ENCODE peak calls at places on chromosome 15, in seven cellular contexts. P is heart right ventricle; A is neural crest cell; X is fibroblast of lung; F is LoVo; C is CD8-positive, alpha-beta memory T cell; Y is ACHN. O is an unnamed sample.

GRCh38 chr15:67823371-67824156 is 1.7 kb upstream of the SKOR1 start:
- DNase-seq in P (no peak), A (no peak), X (no peak), F (no peak), C (no peak), Y (no peak), O (no peak)

GRCh38 chr15:34853001-34853758 is 57.8 kb upstream of the ACTC1 start:
- DNase-seq in P (no peak), A (no peak), X (peak; percentile 83), F (no peak), C (no peak), Y (no peak), O (peak; percentile 11)

GRCh38 chr15:86915811-86916331 is 836.2 kb downstream of the AGBL1 start:
- DNase-seq in P (no peak), A (peak; percentile 24), X (peak; percentile 54), F (peak; percentile 37), C (no peak), Y (peak; percentile 47), O (peak; percentile 69)

GRCh38 chr15:61946778-61947177 is 113.5 kb downstream of the VPS13C start:
- DNase-seq in P (no peak), A (no peak), X (peak; percentile 49), F (no peak), C (no peak), Y (no peak), O (no peak)

GRCh38 chr15:59399465-59400102 is 26.9 kb upstream of the MYO1E start:
- DNase-seq in P (no peak), A (no peak), X (no peak), F (no peak), C (no peak), Y (no peak), O (no peak)

GRCh38 chr15:82063055-82063454 is 17.2 kb upstream of the MEX3B start:
- DNase-seq in P (no peak), A (no peak), X (no peak), F (no peak), C (no peak), Y (no peak), O (no peak)

GRCh38 chr15:98425173-98425572 is 223.2 kb upstream of the IGF1R start:
- DNase-seq in P (no peak), A (no peak), X (no peak), F (no peak), C (no peak), Y (no peak), O (no peak)

GRCh38 chr15:100714749-100715342 is 112.5 kb downstream of the ASB7 start:
- DNase-seq in P (no peak), A (no peak), X (no peak), F (no peak), C (no peak), Y (no peak), O (peak; percentile 35)

GRCh38 chr15:89448825-89449224 is 47.6 kb downstream of the RHCG start:
- DNase-seq in P (no peak), A (no peak), X (no peak), F (no peak), C (no peak), Y (no peak), O (no peak)

GRCh38 chr15:75966073-75966472 is 46.2 kb downstream of the NRG4 start:
- DNase-seq in P (no peak), A (no peak), X (peak; percentile 84), F (no peak), C (no peak), Y (no peak), O (peak; percentile 9)

GRCh38 chr15:67303490-67304363 is 49.1 kb downstream of the IQCH start:
- DNase-seq in P (no peak), A (no peak), X (peak; percentile 62), F (peak; percentile 65), C (peak; percentile 36), Y (peak; percentile 33), O (peak; percentile 81)

GRCh38 chr15:64134322-64134829 is 17.2 kb upstream of the SNX22 start:
- DNase-seq in P (peak; percentile 70), A (no peak), X (peak; percentile 61), F (no peak), C (no peak), Y (no peak), O (no peak)

GRCh38 chr15:75836953-75837321 is 6.3 kb upstream of the UBE2Q2 start:
- DNase-seq in P (no peak), A (no peak), X (peak; percentile 76), F (no peak), C (no peak), Y (peak; percentile 57), O (no peak)

GRCh38 chr15:60255390-60255789 is 142.4 kb downstream of the ANXA2 start:
- DNase-seq in P (no peak), A (no peak), X (peak; percentile 6), F (peak; percentile 72), C (no peak), Y (peak; percentile 44), O (peak; percentile 74)

GRCh38 chr15:41417812-41418211 is 917 bp downstream of the RTF1 start:
- DNase-seq in P (no peak), A (no peak), X (peak; percentile 25), F (no peak), C (no peak), Y (peak; percentile 10), O (no peak)

GRCh38 chr15:78347586-78348543 is 7.7 kb downstream of the CRABP1 start:
- DNase-seq in P (no peak), A (no peak), X (no peak), F (no peak), C (no peak), Y (no peak), O (no peak)

GRCh38 chr15:85030301-85031049 is 48.8 kb downstream of the PDE8A start:
- DNase-seq in P (no peak), A (no peak), X (no peak), F (peak; percentile 58), C (no peak), Y (peak; percentile 65), O (peak; percentile 54)

GRCh38 chr15:100931143-100931890 is 12.2 kb downstream of the LRRK1 start:
- DNase-seq in P (no peak), A (no peak), X (no peak), F (no peak), C (no peak), Y (no peak), O (no peak)

GRCh38 chr15:42392309-42393024 is 33.2 kb downstream of the CAPN3 start:
- DNase-seq in P (no peak), A (peak; percentile 35), X (no peak), F (peak; percentile 71), C (no peak), Y (no peak), O (peak; percentile 12)

GRCh38 chr15:94033683-94034020 is 197.7 kb upstream of the MCTP2 start:
- DNase-seq in P (no peak), A (no peak), X (no peak), F (no peak), C (no peak), Y (no peak), O (no peak)

GRCh38 chr15:69573815-69574472 is 121.3 kb downstream of the RPLP1 start:
- DNase-seq in P (no peak), A (no peak), X (no peak), F (no peak), C (no peak), Y (no peak), O (no peak)

GRCh38 chr15:25971053-25971452 is 107.9 kb upstream of the ATP10A start:
- DNase-seq in P (no peak), A (no peak), X (no peak), F (no peak), C (no peak), Y (no peak), O (no peak)

GRCh38 chr15:85318732-85319076 is 61.7 kb upstream of the AKAP13 start:
- DNase-seq in P (no peak), A (no peak), X (no peak), F (no peak), C (no peak), Y (no peak), O (no peak)

GRCh38 chr15:97941572-97941971 is 18.9 kb upstream of the ARRDC4 start:
- DNase-seq in P (no peak), A (no peak), X (no peak), F (no peak), C (no peak), Y (no peak), O (no peak)

GRCh38 chr15:93703092-93703785 is 528.1 kb upstream of the MCTP2 start:
- DNase-seq in P (no peak), A (no peak), X (no peak), F (peak; percentile 12), C (no peak), Y (no peak), O (peak; percentile 10)

GRCh38 chr15:40281057-40281850 is 1.6 kb downstream of the ANKRD63 start:
- DNase-seq in P (no peak), A (no peak), X (no peak), F (no peak), C (no peak), Y (no peak), O (no peak)

GRCh38 chr15:81666828-81667227 is 292.8 kb upstream of the TMC3 start:
- DNase-seq in P (no peak), A (no peak), X (no peak), F (no peak), C (no peak), Y (no peak), O (no peak)

O was measured in HT-29.